ENCODE peak calls at places on chromosomes 11 and 22, in five cellular contexts. E is HFF-Myc; M is stimulated activated CD4-positive, alpha-beta T cell treated with anti-CD3 and anti-CD28 coated beads, TNF-alpha, amount 100 ng/mL, for 1 hour; N is activated effector memory CD4-positive, alpha-beta T cell treated with Interleukin-2 at 50 U/mL for 16 hours; W is activated CD8-positive, alpha-beta memory T cell treated with anti-CD3 and anti-CD28 coated beads, Interleukin-2, amount 50 U/mL, for 48 hours. T is an unnamed sample.

GRCh38 chr11:25441432-25441831 is 890.5 kb upstream of the ANO3 start:
- DNase-seq in E (no peak), M (no peak), N (no peak), W (no peak), T (no peak)

GRCh38 chr11:72584293-72584921 is 89.8 kb downstream of the PDE2A start:
- DNase-seq in E (no peak), M (peak; percentile 18), N (peak; percentile 51), W (peak; percentile 71), T (peak; percentile 80)

GRCh38 chr11:14148653-14149273 is 186.2 kb downstream of the SPON1 start:
- DNase-seq in E (peak; percentile 20), M (no peak), N (no peak), W (no peak), T (no peak)

GRCh38 chr22:47586038-47586437 is 823.6 kb downstream of the TBC1D22A start:
- DNase-seq in E (no peak), M (no peak), N (no peak), W (no peak), T (no peak)

GRCh38 chr11:31921066-31921465 is 109.9 kb upstream of the PAX6 start:
- DNase-seq in E (no peak), M (no peak), N (no peak), W (no peak), T (no peak)

GRCh38 chr11:59283311-59283710 is 70.6 kb upstream of the MPEG1 start:
- DNase-seq in E (no peak), M (no peak), N (no peak), W (no peak), T (no peak)

GRCh38 chr11:112644410-112645131 is 316.6 kb upstream of the NCAM1 start:
- DNase-seq in E (no peak), M (no peak), N (no peak), W (no peak), T (no peak)

GRCh38 chr11:1779806-1780699 is 16.3 kb upstream of the CTSD start:
- DNase-seq in E (no peak), M (no peak), N (no peak), W (peak; percentile 47), T (peak; percentile 59)

GRCh38 chr11:110435780-110436717 is 6.3 kb downstream of the FDX1 start:
- DNase-seq in E (no peak), M (no peak), N (no peak), W (no peak), T (no peak)

GRCh38 chr22:50523806-50524663 is 1.4 kb downstream of the SCO2 start:
- DNase-seq in E (no peak), M (no peak), N (no peak), W (no peak), T (no peak)

GRCh38 chr11:67596753-67597300 is 9.9 kb upstream of the NDUFV1 start:
- DNase-seq in E (no peak), M (no peak), N (no peak), W (no peak), T (no peak)

GRCh38 chr22:30591191-30591587 is 521 bp downstream of the PES1 start:
- DNase-seq in E (no peak), M (no peak), N (no peak), W (no peak), T (no peak)

GRCh38 chr11:58963551-58964075 is 24.3 kb downstream of the GLYATL1 start:
- DNase-seq in E (peak; percentile 26), M (no peak), N (no peak), W (no peak), T (peak; percentile 9)

GRCh38 chr22:19959587-19960490 is 18.2 kb upstream of the TXNRD2 start:
- DNase-seq in E (no peak), M (no peak), N (no peak), W (no peak), T (no peak)

GRCh38 chr22:50178471-50178864 is 7.2 kb upstream of the TRABD start:
- DNase-seq in E (no peak), M (no peak), N (no peak), W (no peak), T (no peak)

GRCh38 chr11:118820412-118821357 is 29.7 kb upstream of the DDX6 start:
- DNase-seq in E (no peak), M (no peak), N (no peak), W (no peak), T (peak; percentile 90)

GRCh38 chr11:128848815-128849455 is 18.2 kb downstream of the KCNJ1 start:
- DNase-seq in E (no peak), M (peak; percentile 17), N (peak; percentile 52), W (peak; percentile 93), T (peak; percentile 88)

GRCh38 chr11:2174361-2174760 is 2.7 kb upstream of the TH start:
- DNase-seq in E (no peak), M (no peak), N (no peak), W (no peak), T (no peak)

GRCh38 chr22:46393791-46394333 is 58.3 kb downstream of the TRMU start:
- DNase-seq in E (no peak), M (no peak), N (no peak), W (no peak), T (no peak)

GRCh38 chr22:50178871-50179869 is 6.5 kb upstream of the TRABD start:
- DNase-seq in E (no peak), M (no peak), N (no peak), W (no peak), T (peak; percentile 80)

GRCh38 chr11:44577231-44577834 is 11.9 kb downstream of the CD82 start:
- DNase-seq in E (no peak), M (no peak), N (no peak), W (no peak), T (no peak)

GRCh38 chr22:21652010-21652546 is 10.0 kb downstream of the SDF2L1 start:
- DNase-seq in E (peak; percentile 51), M (peak; percentile 59), N (peak; percentile 69), W (peak; percentile 95), T (peak; percentile 95)

GRCh38 chr11:60902625-60903024 is 3.8 kb downstream of the PRPF19 start:
- DNase-seq in E (no peak), M (no peak), N (no peak), W (no peak), T (no peak)

GRCh38 chr11:11389238-11389637 is 36.2 kb upstream of the CSNK2A3 start:
- DNase-seq in E (no peak), M (no peak), N (no peak), W (no peak), T (no peak)

GRCh38 chr22:42848941-42849340 is 8.1 kb downstream of the ARFGAP3 start:
- DNase-seq in E (no peak), M (no peak), N (no peak), W (no peak), T (no peak)

GRCh38 chr11:61680622-61681191 is 516 bp downstream of the DAGLA start:
- DNase-seq in E (no peak), M (no peak), N (no peak), W (no peak), T (no peak)

GRCh38 chr11:133947298-133947905 is 9.4 kb downstream of the IGSF9B start:
- DNase-seq in E (no peak), M (peak; percentile 29), N (peak; percentile 57), W (peak; percentile 82), T (no peak)

GRCh38 chr11:60394666-60395343 is 1.5 kb upstream of the MS4A14 start:
- DNase-seq in E (no peak), M (no peak), N (no peak), W (no peak), T (no peak)

GRCh38 chr22:17486719-17487118 is 76.6 kb upstream of the SLC25A18 start:
- DNase-seq in E (no peak), M (no peak), N (no peak), W (no peak), T (no peak)

GRCh38 chr22:48734359-48734758 is 1093.3 kb downstream of the BRD1 start:
- DNase-seq in E (no peak), M (no peak), N (no peak), W (no peak), T (peak; percentile 45)

GRCh38 chr11:28679795-28680194 is 571.6 kb downstream of the METTL15 start:
- DNase-seq in E (no peak), M (no peak), N (no peak), W (no peak), T (no peak)

GRCh38 chr11:60889869-60890311 is 16.5 kb downstream of the PRPF19 start:
- DNase-seq in E (no peak), M (no peak), N (no peak), W (peak; percentile 40), T (no peak)

GRCh38 chr11:106986261-106986660 is 32.0 kb downstream of the GUCY1A2 start:
- DNase-seq in E (peak; percentile 59), M (no peak), N (no peak), W (no peak), T (no peak)

GRCh38 chr22:45064313-45065268 is 54.8 kb upstream of the PHF21B start:
- DNase-seq in E (peak; percentile 52), M (no peak), N (no peak), W (peak; percentile 74), T (no peak)

GRCh38 chr22:50710221-50710620 is 27.8 kb upstream of the ACR start:
- DNase-seq in E (no peak), M (no peak), N (no peak), W (no peak), T (no peak)

GRCh38 chr11:118921121-118921928 is 4.4 kb downstream of the BCL9L start:
- DNase-seq in E (no peak), M (no peak), N (no peak), W (peak; percentile 59), T (peak; percentile 87)